ENCODE peak calls at places on chromosomes 13 and 19, in five cellular contexts. H, D, V, X and S are unnamed samples. For H3K27me3 and H3K4me1, the result is how much of the 10 kb centered on the place peaks cover.

GRCh38 chr13:21234537-21234936 is 58.1 kb downstream of the MRPL57 start:
- DNase-seq in H (no peak), D (no peak), V (no peak), X (no peak), S (no peak)

GRCh38 chr13:43057653-43058317 is 34.4 kb downstream of the DNAJC15 start:
- DNase-seq in H (no peak), D (peak), V (no peak), X (no peak), S (no peak)

GRCh38 chr13:99299545-99300341 is 7.5 kb downstream of the GPR183 start:
- DNase-seq in H (no peak), D (no peak), V (no peak), X (no peak), S (no peak)

GRCh38 chr19:49858591-49858985 is 7.6 kb downstream of the PTOV1 start:
- DNase-seq in H (no peak), D (no peak), V (no peak), X (no peak), S (no peak)

GRCh38 chr19:42280761-42281174 is 11.7 kb downstream of the CIC start:
- DNase-seq in H (no peak), D (peak), V (no peak), X (peak), S (peak)

GRCh38 chr13:109567315-109567714 is 219.1 kb downstream of the IRS2 start:
- DNase-seq in H (no peak), D (no peak), V (no peak), X (no peak), S (no peak)

GRCh38 chr19:16899566-16900075 is 10.8 kb downstream of the F2RL3 start:
- DNase-seq in H (no peak), D (peak), V (no peak), X (no peak), S (no peak)

GRCh38 chr13:43567608-43568007 is 219.2 kb downstream of the ENOX1 start:
- DNase-seq in H (no peak), D (no peak), V (no peak), X (no peak), S (no peak)

GRCh38 chr13:108769213-108770070 is 140.0 kb downstream of the MYO16 start:
- DNase-seq in H (no peak), D (no peak), V (no peak), X (no peak), S (no peak)

GRCh38 chr13:71829542-71829941 is 37.5 kb downstream of the DACH1 start:
- DNase-seq in H (no peak), D (no peak), V (no peak), X (no peak), S (no peak)

GRCh38 chr13:66074018-66074615 is 1156.0 kb downstream of the PCDH9 start:
- DNase-seq in H (no peak), D (no peak), V (no peak), X (no peak), S (no peak)

GRCh38 chr13:31768351-31768750 is 29.0 kb downstream of the RXFP2 start:
- DNase-seq in H (no peak), D (no peak), V (no peak), X (no peak), S (no peak)

GRCh38 chr19:52492201-52492960 is 35.1 kb upstream of the ZNF808 start:
- DNase-seq in H (no peak), D (no peak), V (no peak), X (no peak), S (no peak)

GRCh38 chr13:33080962-33081655 is 64.9 kb downstream of the KL start:
- DNase-seq in H (no peak), D (no peak), V (no peak), X (no peak), S (no peak)

GRCh38 chr13:27868639-27869435 is 51.0 kb upstream of the PDX1 start:
- DNase-seq in H (no peak), D (no peak), V (no peak), X (no peak), S (no peak)

GRCh38 chr19:31214086-31214485 is 135.2 kb downstream of the TSHZ3 start:
- DNase-seq in H (peak), D (peak), V (peak), X (peak), S (peak)

GRCh38 chr13:87331178-87331577 is 340.0 kb upstream of the SLITRK5 start:
- DNase-seq in H (no peak), D (no peak), V (no peak), X (no peak), S (no peak)

GRCh38 chr13:113845055-113845454 is 18.8 kb downstream of the GAS6 start:
- DNase-seq in H (no peak), D (no peak), V (peak), X (peak), S (no peak)

GRCh38 chr13:31945202-31945978 is 86.2 kb upstream of the FRY start:
- DNase-seq in H (no peak), D (no peak), V (peak), X (peak), S (peak)

GRCh38 chr13:51728275-51728673 is 75.7 kb downstream of the DHRS12 start:
- DNase-seq in H (no peak), D (no peak), V (no peak), X (no peak), S (no peak)

GRCh38 chr13:89584058-89584457 is 1763.4 kb upstream of the MIR17HG start:
- DNase-seq in H (no peak), D (no peak), V (no peak), X (no peak), S (no peak)

GRCh38 chr13:42170029-42170428 is 101.9 kb upstream of the AKAP11 start:
- DNase-seq in H (no peak), D (no peak), V (no peak), X (no peak), S (no peak)

GRCh38 chr19:5298502-5298901 is 42.1 kb downstream of the PTPRS start:
- DNase-seq in H (no peak), D (no peak), V (no peak), X (no peak), S (no peak)

GRCh38 chr13:64073203-64073602 is 2657.6 kb upstream of the PCDH20 start:
- DNase-seq in H (no peak), D (no peak), V (no peak), X (no peak), S (no peak)

GRCh38 chr13:45747071-45747470 is 45.0 kb downstream of the CBY2 start:
- DNase-seq in H (no peak), D (no peak), V (no peak), X (no peak), S (no peak)

GRCh38 chr13:75384881-75385707 is 96.9 kb downstream of the TBC1D4 start:
- DNase-seq in H (no peak), D (no peak), V (no peak), X (no peak), S (no peak)

GRCh38 chr13:106573279-106573831 is 5.4 kb upstream of the ARGLU1 start:
- DNase-seq in H (no peak), D (no peak), V (no peak), X (no peak), S (peak)

GRCh38 chr13:23656637-23657036 is 86.4 kb downstream of the TNFRSF19 start:
- DNase-seq in H (no peak), D (no peak), V (no peak), X (no peak), S (no peak)

GRCh38 chr19:6730153-6730804 is 7.1 kb downstream of the GPR108 start:
- DNase-seq in H (no peak), D (peak), V (no peak), X (peak), S (no peak)

GRCh38 chr19:16076958-16077611 is 790 bp downstream of the TPM4 start:
- DNase-seq in H (no peak), D (peak), V (peak), X (peak), S (peak)

GRCh38 chr13:75693227-75693626 is 57.1 kb downstream of the LMO7 start:
- DNase-seq in H (no peak), D (no peak), V (no peak), X (no peak), S (no peak)

GRCh38 chr19:1066748-1067340 is at the start of gene ARHGAP45:
- DNase-seq in H (peak), D (peak), V (no peak), X (no peak), S (no peak)

GRCh38 chr19:1063909-1064660 is 2.9 kb upstream of the ARHGAP45 start:
- DNase-seq in H (no peak), D (no peak), V (no peak), X (no peak), S (no peak)

GRCh38 chr19:1066251-1066747 is 668 bp upstream of the ARHGAP45 start:
- DNase-seq in H (no peak), D (no peak), V (no peak), X (no peak), S (no peak)

GRCh38 chr19:1064661-1065605 is 2.0 kb upstream of the ARHGAP45 start:
- DNase-seq in H (peak), D (peak), V (peak), X (peak), S (peak)

GRCh38 chr19:1065606-1066109 is 1.3 kb upstream of the ARHGAP45 start:
- DNase-seq in H (no peak), D (no peak), V (no peak), X (no peak), S (no peak)
- H3K27me3 ChIP-seq in H (under half), D (under half), V (half or more), X (under half), S (half or more)

DNA sequence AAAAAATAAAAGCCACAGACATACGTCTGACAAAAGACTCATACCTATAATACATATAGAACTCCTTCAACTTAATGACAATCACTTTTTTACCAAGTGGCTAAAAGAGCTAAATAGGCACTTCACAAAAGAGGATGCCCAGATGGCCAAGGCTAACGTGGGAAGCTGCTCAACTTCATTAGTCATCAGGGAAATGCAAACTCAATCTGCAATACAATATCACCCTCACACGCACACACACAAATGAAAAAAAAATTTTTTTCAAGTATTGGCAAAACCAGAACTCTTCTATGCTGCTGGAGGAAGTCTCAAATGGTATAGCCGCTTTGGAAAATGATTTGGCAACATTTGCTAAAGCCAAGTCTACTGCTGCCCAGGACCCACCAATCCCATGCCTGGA is 14.6 kb upstream of the DNMT1 start:
- DNase-seq in H (no peak), D (no peak), V (no peak), X (no peak), S (no peak)
- H3K4me1 ChIP-seq in H (under half), D (under half), V (under half), X (under half), S (under half)

GRCh38 chr13:112229992-112230872 is 145.9 kb upstream of the SPACA7 start:
- DNase-seq in H (no peak), D (no peak), V (no peak), X (no peak), S (no peak)
- H3K27me3 ChIP-seq in H (under half), D (under half), V (half or more), X (under half), S (under half)

DNA sequence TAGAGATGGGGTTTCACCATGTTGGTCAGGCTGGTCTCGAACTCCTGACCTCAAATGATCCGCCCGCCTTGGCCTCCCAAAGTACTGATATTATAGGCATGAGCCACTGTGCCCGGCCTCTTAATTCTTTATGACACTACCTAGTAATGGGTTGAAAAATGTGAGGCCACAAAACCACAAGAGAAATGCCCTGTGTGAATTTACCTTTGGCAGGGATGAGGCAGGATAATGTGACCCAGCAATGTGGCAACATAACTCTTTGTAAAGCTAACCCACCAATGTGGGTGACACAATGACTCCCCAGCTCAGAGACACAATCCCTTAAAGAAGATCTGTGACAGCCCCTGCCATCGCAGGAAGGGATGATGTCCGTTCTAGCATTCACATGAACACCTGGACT is 533.1 kb downstream of the KLF5 start:
- DNase-seq in H (no peak), D (no peak), V (no peak), X (no peak), S (no peak)
- H3K4me1 ChIP-seq in H (under half), D (under half), V (under half), X (under half), S (under half)

GRCh38 chr19:12842511-12842910 is 4.2 kb downstream of the MAST1 start:
- DNase-seq in H (no peak), D (no peak), V (no peak), X (no peak), S (no peak)
- H3K27me3 ChIP-seq in H (under half), D (under half), V (half or more), X (under half), S (half or more)

GRCh38 chr19:1235625-1236538 is 1.9 kb downstream of the CBARP start:
- DNase-seq in H (no peak), D (no peak), V (no peak), X (no peak), S (no peak)

GRCh38 chr19:1234670-1235380 is 3.0 kb downstream of the CBARP start:
- DNase-seq in H (no peak), D (no peak), V (no peak), X (no peak), S (no peak)

GRCh38 chr19:1237754-1238372 is at the start of gene CBARP:
- DNase-seq in H (no peak), D (no peak), V (peak), X (no peak), S (no peak)

GRCh38 chr19:1237027-1237659 is 662 bp downstream of the CBARP start:
- DNase-seq in H (no peak), D (no peak), V (no peak), X (no peak), S (no peak)

DNA sequence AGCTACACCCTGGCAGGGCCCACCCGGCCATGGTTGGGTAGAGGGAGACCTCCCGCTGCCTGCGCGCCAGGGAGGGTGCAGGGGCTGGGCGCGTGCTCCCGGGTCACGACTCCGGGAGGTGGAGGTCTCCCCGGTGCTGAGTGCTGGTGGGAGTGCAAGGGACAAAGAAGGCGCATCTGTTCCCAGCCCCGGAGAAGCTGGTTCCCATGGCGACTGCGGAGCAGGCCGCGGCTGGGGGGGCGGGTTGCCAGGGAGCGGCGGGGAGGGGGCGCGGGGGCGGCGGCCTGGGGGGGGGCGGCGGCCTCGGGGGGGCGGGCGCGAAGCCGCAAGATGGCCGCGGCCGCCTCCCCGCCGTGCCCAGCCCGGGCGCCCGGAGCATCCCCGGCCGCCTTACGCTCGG is 1.2 kb downstream of the CBARP start:
- DNase-seq in H (no peak), D (no peak), V (no peak), X (no peak), S (no peak)
- H3K4me1 ChIP-seq in H (under half), D (under half), V (half or more), X (under half), S (half or more)

GRCh38 chr19:46868444-46868843 is 7.6 kb downstream of the ARHGAP35 start:
- DNase-seq in H (no peak), D (no peak), V (no peak), X (no peak), S (no peak)
- H3K27me3 ChIP-seq in H (under half), D (under half), V (under half), X (under half), S (under half)

GRCh38 chr19:53982611-53983010 is 8.8 kb upstream of the CACNG6 start:
- DNase-seq in H (no peak), D (no peak), V (peak), X (no peak), S (peak)
- H3K4me1 ChIP-seq in H (under half), D (under half), V (under half), X (under half), S (under half)

GRCh38 chr19:4291200-4291732 is 10.9 kb downstream of the TMIGD2 start:
- DNase-seq in H (no peak), D (no peak), V (no peak), X (no peak), S (no peak)

GRCh38 chr19:4288091-4288777 is 9.2 kb downstream of the SHD start:
- DNase-seq in H (no peak), D (no peak), V (no peak), X (no peak), S (no peak)

GRCh38 chr19:4295972-4296771 is 6.0 kb downstream of the TMIGD2 start:
- DNase-seq in H (no peak), D (no peak), V (no peak), X (no peak), S (no peak)

GRCh38 chr19:4294389-4294788 is 7.8 kb downstream of the TMIGD2 start:
- DNase-seq in H (no peak), D (no peak), V (no peak), X (no peak), S (no peak)

DNA sequence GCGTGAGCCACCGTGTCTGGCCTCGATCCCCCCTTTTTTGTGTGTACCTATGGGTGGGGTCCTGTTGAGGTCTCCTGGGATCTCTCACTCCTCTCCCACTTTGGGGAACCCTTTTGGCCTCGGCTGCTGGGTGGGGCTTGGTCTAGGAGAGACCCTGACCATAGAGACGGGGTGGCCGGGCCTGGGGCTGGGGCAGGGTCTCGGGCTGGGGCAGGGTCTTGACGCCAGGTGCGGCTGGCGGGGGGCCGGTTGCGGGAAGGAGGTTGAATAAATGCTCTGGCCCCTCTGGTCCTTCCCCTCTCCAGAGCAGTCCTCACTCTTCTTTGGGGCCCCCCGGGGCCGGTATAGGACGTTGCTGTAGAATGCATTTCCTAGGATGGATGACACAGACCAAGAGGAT is 9.7 kb downstream of the TMIGD2 start:
- DNase-seq in H (no peak), D (no peak), V (no peak), X (no peak), S (no peak)
- H3K27me3 ChIP-seq in H (under half), D (under half), V (half or more), X (under half), S (half or more)